ENCODE peak calls at places on chromosome 12, in seven cellular contexts. S, A, B, E, F, M and P are unnamed samples.

GRCh38 chr12:66262737-66263136 is 39.6 kb upstream of the HELB start:
- DNase-seq in A (no peak), M (no peak), B (no peak), E (no peak), S (no peak), F (no peak), P (no peak)

GRCh38 chr12:122981036-122981471 is 573 bp downstream of the ARL6IP4 start:
- DNase-seq in B (no peak), M (peak), F (peak), E (no peak), S (no peak), A (peak), P (no peak)

GRCh38 chr12:45357547-45358417 is 141.9 kb downstream of the ANO6 start:
- DNase-seq in E (no peak), M (no peak), A (peak), F (no peak), S (no peak), B (no peak), P (no peak)

GRCh38 chr12:16844875-16845274 is 238.9 kb upstream of the LMO3 start:
- DNase-seq in S (no peak), M (no peak), F (no peak), B (peak), A (no peak), E (no peak), P (no peak)

GRCh38 chr12:132306885-132307191 is 22.6 kb downstream of the GALNT9 start:
- DNase-seq in E (no peak), F (no peak), A (no peak), B (no peak), S (no peak), M (no peak), P (no peak)

GRCh38 chr12:117470804-117471203 is 109.4 kb upstream of the NOS1 start:
- DNase-seq in F (no peak), E (no peak), M (no peak), B (peak), A (no peak), S (no peak), P (no peak)

GRCh38 chr12:47768323-47768811 is 4.7 kb upstream of the SLC48A1 start:
- DNase-seq in F (no peak), M (no peak), A (no peak), E (no peak), B (peak), S (no peak), P (no peak)

GRCh38 chr12:84362552-84362897 is 550.1 kb downstream of the SLC6A15 start:
- DNase-seq in S (no peak), M (peak), F (no peak), A (no peak), B (no peak), E (no peak), P (no peak)

GRCh38 chr12:53482626-53483165 is 16.6 kb downstream of the MAP3K12 start:
- DNase-seq in M (no peak), F (no peak), E (no peak), B (no peak), S (no peak), A (peak), P (no peak)

GRCh38 chr12:20985399-20985798 is 145.6 kb upstream of the SLCO1B1 start:
- DNase-seq in A (no peak), S (no peak), F (no peak), M (no peak), E (no peak), B (no peak), P (no peak)

GRCh38 chr12:59632408-59632807 is 36.6 kb downstream of the SLC16A7 start:
- DNase-seq in E (peak), M (no peak), F (no peak), S (no peak), B (no peak), A (no peak), P (no peak)

GRCh38 chr12:87305481-87305880 is 723.7 kb downstream of the C12orf50 start:
- DNase-seq in E (no peak), S (no peak), M (no peak), B (no peak), F (no peak), A (no peak), P (no peak)

GRCh38 chr12:48285751-48286650 is 64.7 kb downstream of the ZNF641 start:
- DNase-seq in M (no peak), B (no peak), F (no peak), E (no peak), S (no peak), A (no peak), P (no peak)

GRCh38 chr12:65823481-65824313 is 586 bp upstream of the HMGA2 start:
- DNase-seq in E (no peak), M (peak), S (peak), F (peak), B (peak), A (peak), P (peak)

GRCh38 chr12:88181881-88182280 is 39.8 kb downstream of the TMTC3 start:
- DNase-seq in S (no peak), F (no peak), A (no peak), E (no peak), M (no peak), B (no peak), P (no peak)

GRCh38 chr12:12210983-12211382 is 55.9 kb downstream of the LRP6 start:
- DNase-seq in A (no peak), M (no peak), F (no peak), E (no peak), B (no peak), S (no peak), P (no peak)

GRCh38 chr12:132986885-132987225 is 688 bp downstream of the ZNF26 start:
- DNase-seq in S (no peak), M (no peak), A (no peak), E (no peak), B (peak), F (no peak), P (no peak)

GRCh38 chr12:38289396-38289795 is 27.2 kb upstream of the ALG10B start:
- DNase-seq in B (no peak), M (no peak), E (no peak), S (no peak), F (no peak), A (no peak), P (no peak)

GRCh38 chr12:121858662-121859572 is at the start of gene HPD:
- DNase-seq in E (peak), B (peak), S (peak), M (peak), A (peak), F (no peak), P (peak)
- TF ChIP-seq POLR2A in E (no peak), B (no peak), S (no peak), M (no peak), A (peak), F (no peak), P (no peak)

GRCh38 chr12:6542209-6543009 is 8.1 kb downstream of the GAPDH start:
- DNase-seq in A (no peak), B (peak), M (no peak), E (no peak), F (peak), S (peak), P (no peak)
- TF ChIP-seq POLR2A in A (no peak), B (no peak), M (no peak), E (no peak), F (no peak), S (peak), P (no peak)

DNA sequence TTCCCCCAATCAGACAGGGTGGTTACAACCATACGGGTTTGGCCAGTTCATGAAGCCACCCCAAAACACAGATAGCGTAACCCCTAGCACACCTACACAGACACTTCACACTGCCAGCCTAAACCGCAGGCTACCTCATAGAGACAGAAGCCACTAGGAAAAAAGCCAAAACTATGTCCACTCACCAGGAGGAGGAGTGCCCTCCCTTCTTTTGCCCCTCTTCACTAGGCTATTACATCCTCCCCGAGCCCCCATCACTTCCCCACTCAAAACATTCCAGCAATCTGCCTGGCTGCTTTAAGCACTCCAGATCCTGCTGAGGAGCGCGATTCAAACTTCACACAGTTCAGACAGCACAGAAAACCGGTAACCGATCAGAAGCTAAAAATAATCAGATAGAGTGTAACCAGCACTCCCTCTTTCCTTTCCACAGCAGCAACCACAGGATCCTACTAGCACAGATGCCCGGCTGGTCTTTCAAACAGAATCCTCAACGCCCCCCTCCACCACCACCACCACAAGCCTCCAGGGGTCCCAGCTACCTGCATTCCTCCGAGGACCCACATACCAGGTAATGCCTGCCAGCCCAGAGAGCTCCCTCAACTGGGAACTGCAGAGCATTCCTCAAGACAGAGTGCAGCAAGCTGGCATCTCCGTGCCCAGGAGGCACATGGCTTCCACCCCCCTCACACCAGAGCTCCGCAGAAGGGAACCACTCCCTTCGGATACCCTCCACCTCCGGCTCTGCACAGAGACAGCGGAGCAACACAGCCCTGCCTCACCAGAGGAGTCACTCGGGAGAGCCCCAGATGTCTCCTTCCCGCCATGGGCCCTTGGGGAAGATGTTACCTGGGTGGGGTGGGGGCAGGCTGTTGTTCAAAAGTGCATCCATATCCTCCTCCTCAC is 1.5 kb downstream of the CHD4 start:
- DNase-seq in F (peak), B (no peak), E (peak), A (no peak), M (no peak), S (no peak), P (peak)
- TF ChIP-seq POLR2A in F (no peak), B (no peak), E (no peak), A (no peak), M (no peak), S (no peak), P (no peak)

GRCh38 chr12:31899136-31899535 is 60.1 kb upstream of the RESF1 start:
- DNase-seq in B (no peak), F (no peak), E (no peak), A (no peak), M (no peak), S (no peak), P (no peak)

GRCh38 chr12:31900271-31900670 is 58.9 kb upstream of the RESF1 start:
- DNase-seq in B (no peak), S (no peak), M (no peak), E (no peak), F (no peak), A (no peak), P (no peak)

GRCh38 chr12:31895449-31896150 is 63.6 kb upstream of the RESF1 start:
- DNase-seq in F (no peak), S (no peak), E (no peak), B (no peak), A (no peak), M (no peak), P (no peak)

GRCh38 chr12:31897791-31898503 is 61.3 kb upstream of the RESF1 start:
- DNase-seq in S (peak), B (peak), F (no peak), A (no peak), E (no peak), M (peak), P (no peak)

DNA sequence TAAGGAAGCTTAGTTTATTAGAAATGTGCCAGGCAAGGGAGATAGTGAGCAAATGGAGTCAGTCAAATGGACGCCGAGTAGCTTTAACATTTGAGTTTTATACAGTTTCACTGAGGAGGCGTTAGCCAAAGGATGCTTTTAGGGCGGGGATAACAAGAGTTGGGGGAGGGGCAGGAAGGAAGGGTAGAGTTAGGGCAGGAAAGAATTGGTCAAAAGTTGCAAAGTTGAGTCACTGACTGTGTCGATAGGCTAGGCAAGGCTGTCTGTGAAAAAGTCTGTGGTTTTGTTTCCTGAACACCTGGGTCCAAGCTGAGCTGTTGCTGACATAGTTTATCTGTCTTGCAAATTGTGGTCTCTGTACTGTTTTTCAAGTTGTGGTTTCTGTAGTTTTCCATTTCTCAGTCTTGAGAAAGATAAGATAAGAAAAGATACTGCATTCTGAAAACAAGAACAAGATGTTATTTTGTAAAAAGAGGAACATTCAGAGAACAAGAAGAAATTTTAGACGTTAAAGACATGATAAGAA is 62.6 kb upstream of the RESF1 start:
- DNase-seq in S (peak), E (peak), B (no peak), M (no peak), A (peak), F (no peak), P (no peak)
- TF ChIP-seq POLR2A in S (no peak), E (no peak), B (no peak), M (no peak), A (no peak), F (no peak), P (no peak)

GRCh38 chr12:57513266-57513665 is 7.0 kb downstream of the DDIT3 start:
- DNase-seq in S (no peak), B (no peak), E (no peak), A (no peak), M (no peak), F (no peak), P (no peak)

GRCh38 chr12:57516617-57517153 is 3.6 kb downstream of the DDIT3 start:
- DNase-seq in S (no peak), B (no peak), E (no peak), F (no peak), M (no peak), A (no peak), P (no peak)

GRCh38 chr12:57515468-57515933 is 4.8 kb downstream of the DDIT3 start:
- DNase-seq in E (no peak), A (no peak), B (no peak), M (no peak), F (no peak), S (no peak), P (no peak)

GRCh38 chr12:57515934-57516541 is 4.3 kb downstream of the DDIT3 start:
- DNase-seq in A (no peak), B (no peak), S (no peak), E (no peak), M (no peak), F (no peak), P (no peak)

GRCh38 chr12:57514720-57515467 is 5.4 kb downstream of the DDIT3 start:
- DNase-seq in M (no peak), F (no peak), E (no peak), A (no peak), S (no peak), B (no peak), P (no peak)
- TF ChIP-seq POLR2A in M (no peak), F (no peak), E (no peak), A (no peak), S (no peak), B (no peak), P (no peak)

GRCh38 chr12:89345376-89345775 is 6.9 kb downstream of the DUSP6 start:
- DNase-seq in F (no peak), B (no peak), M (no peak), A (no peak), E (no peak), S (no peak), P (no peak)

GRCh38 chr12:89345830-89346740 is 6.2 kb downstream of the DUSP6 start:
- DNase-seq in B (no peak), E (peak), M (peak), A (no peak), S (peak), F (peak), P (no peak)

GRCh38 chr12:89347325-89347829 is 4.9 kb downstream of the DUSP6 start:
- DNase-seq in S (no peak), E (no peak), M (no peak), A (no peak), F (no peak), B (no peak), P (no peak)

GRCh38 chr12:89344862-89345202 is 7.5 kb downstream of the DUSP6 start:
- DNase-seq in S (no peak), E (no peak), F (no peak), M (no peak), A (no peak), B (no peak), P (no peak)

DNA sequence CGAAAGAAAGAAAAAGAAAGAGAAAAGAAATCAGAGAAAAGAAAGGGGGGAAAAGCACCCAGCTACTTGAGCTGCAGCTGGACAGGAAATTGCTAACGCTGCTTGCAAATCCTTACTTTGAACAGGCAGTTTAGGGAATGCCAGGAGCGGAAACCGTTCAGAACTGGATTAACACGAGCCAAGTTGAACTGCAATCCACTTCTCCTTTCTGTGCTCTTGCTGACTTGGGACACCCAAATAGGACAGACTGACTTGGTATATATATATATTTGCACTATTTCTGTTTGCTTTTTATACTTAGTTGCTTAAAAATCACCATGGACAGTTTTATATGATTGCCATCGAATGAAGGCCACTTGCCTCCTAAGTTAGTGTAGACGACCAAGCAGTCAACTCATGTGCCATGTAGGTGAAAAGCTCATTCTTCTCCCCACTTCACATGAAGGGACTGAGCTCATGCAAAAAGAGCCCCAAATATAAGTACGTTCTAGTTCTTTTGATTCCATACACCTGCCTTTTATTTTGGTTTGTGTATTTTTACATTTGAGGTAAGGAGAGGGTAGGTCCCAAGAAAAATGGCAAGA is 5.5 kb downstream of the DUSP6 start:
- DNase-seq in M (no peak), A (no peak), B (no peak), E (no peak), S (no peak), F (no peak), P (no peak)
- TF ChIP-seq POLR2A in M (no peak), A (no peak), B (no peak), E (no peak), S (no peak), F (no peak), P (no peak)